ENCODE peak calls at places on chromosome 9, in five cellular contexts. F is WTC11, I is IMR-90, A is AG10803, S is cardiac muscle cell. C is an unnamed sample.

GRCh38 chr9:109297899-109298298 is 23.0 kb downstream of the EPB41L4B start:
- DNase-seq in F (no peak), I (peak), A (peak), S (no peak), C (no peak)

GRCh38 chr9:90058364-90058763 is 453.6 kb downstream of the GADD45G start:
- DNase-seq in F (no peak), I (no peak), A (no peak), S (no peak), C (no peak)

GRCh38 chr9:14098102-14098501 is 215.8 kb downstream of the NFIB start:
- DNase-seq in F (no peak), I (peak), A (no peak), S (no peak), C (no peak)

GRCh38 chr9:20043461-20043860 is 254.6 kb upstream of the SLC24A2 start:
- DNase-seq in F (no peak), I (no peak), A (no peak), S (no peak), C (no peak)

GRCh38 chr9:3825724-3826123 is 299.9 kb upstream of the RFX3 start:
- DNase-seq in F (no peak), I (no peak), A (no peak), S (peak), C (no peak)

GRCh38 chr9:113664176-113664875 is 200.8 kb downstream of the RGS3 start:
- DNase-seq in F (no peak), I (no peak), A (no peak), S (no peak), C (no peak)

GRCh38 chr9:131020388-131020787 is 11.4 kb downstream of the LAMC3 start:
- DNase-seq in F (no peak), I (peak), A (peak), S (no peak), C (no peak)

GRCh38 chr9:127899200-127899943 is at the start of gene ST6GALNAC6:
- DNase-seq in F (peak), I (peak), A (peak), S (peak), C (peak)

GRCh38 chr9:272251-273213 is 57.9 kb downstream of the DOCK8 start:
- DNase-seq in F (no peak), I (no peak), A (no peak), S (no peak), C (no peak)

GRCh38 chr9:70413427-70413797 is 1.0 kb downstream of the KLF9 start:
- DNase-seq in F (peak), I (no peak), A (peak), S (peak), C (no peak)

GRCh38 chr9:35909274-35909673 is at the start of gene SPAAR:
- DNase-seq in F (no peak), I (no peak), A (no peak), S (no peak), C (no peak)

GRCh38 chr9:125674981-125675973 is 31.7 kb downstream of the MAPKAP1 start:
- DNase-seq in F (no peak), I (peak), A (peak), S (no peak), C (no peak)

GRCh38 chr9:117682955-117683710 is 21.1 kb upstream of the TLR4 start:
- DNase-seq in F (no peak), I (no peak), A (peak), S (no peak), C (no peak)

GRCh38 chr9:116633444-116633843 is 53.7 kb upstream of the TRIM32 start:
- DNase-seq in F (no peak), I (no peak), A (peak), S (no peak), C (no peak)

GRCh38 chr9:76654051-76654461 is 110.2 kb upstream of the PCA3 start:
- DNase-seq in F (no peak), I (no peak), A (peak), S (no peak), C (no peak)

GRCh38 chr9:132989414-132989996 is 11.0 kb downstream of the GFI1B start:
- DNase-seq in F (no peak), I (no peak), A (no peak), S (no peak), C (no peak)

GRCh38 chr9:127569819-127570401 is 42.2 kb upstream of the STXBP1 start:
- DNase-seq in F (no peak), I (peak), A (peak), S (no peak), C (no peak)

GRCh38 chr9:19028835-19029451 is 4.1 kb downstream of the SAXO1 start:
- DNase-seq in F (no peak), I (peak), A (peak), S (peak), C (peak)

GRCh38 chr9:127567898-127568617 is 44.0 kb upstream of the STXBP1 start:
- DNase-seq in F (peak), I (no peak), A (no peak), S (peak), C (no peak)

GRCh38 chr9:115341401-115341800 is 223.4 kb upstream of the TNC start:
- DNase-seq in F (no peak), I (no peak), A (peak), S (no peak), C (no peak)

GRCh38 chr9:19461135-19461534 is 52.3 kb downstream of the ACER2 start:
- DNase-seq in F (no peak), I (no peak), A (no peak), S (no peak), C (no peak)

GRCh38 chr9:92723299-92723625 is 41.4 kb downstream of the BICD2 start:
- DNase-seq in F (no peak), I (peak), A (peak), S (no peak), C (no peak)

GRCh38 chr9:129487658-129488483 is 133.0 kb downstream of the C9orf50 start:
- DNase-seq in F (peak), I (peak), A (peak), S (no peak), C (no peak)

GRCh38 chr9:4615251-4615650 is 46.8 kb upstream of the PLPP6 start:
- DNase-seq in F (no peak), I (peak), A (peak), S (no peak), C (no peak)

GRCh38 chr9:108225371-108225905 is 630.3 kb downstream of the ACTL7B start:
- DNase-seq in F (no peak), I (no peak), A (peak), S (no peak), C (no peak)

GRCh38 chr9:93579711-93580516 is 3.5 kb downstream of the PHF2 start:
- DNase-seq in F (no peak), I (no peak), A (no peak), S (no peak), C (no peak)

GRCh38 chr9:115396071-115396529 is 278.1 kb upstream of the TNC start:
- DNase-seq in F (no peak), I (peak), A (no peak), S (no peak), C (no peak)

GRCh38 chr9:127698985-127699670 is 7.7 kb upstream of the CFAP157 start:
- DNase-seq in F (peak), I (peak), A (peak), S (peak), C (no peak)

GRCh38 chr9:131474711-131475110 is 28.0 kb upstream of the POMT1 start:
- DNase-seq in F (no peak), I (no peak), A (no peak), S (no peak), C (no peak)

GRCh38 chr9:82606761-82607382 is 456.1 kb downstream of the RASEF start:
- DNase-seq in F (peak), I (peak), A (peak), S (peak), C (no peak)

GRCh38 chr9:122016309-122016708 is 76.8 kb downstream of the TTLL11 start:
- DNase-seq in F (no peak), I (no peak), A (no peak), S (no peak), C (no peak)

GRCh38 chr9:91963711-91964240 is 13.7 kb upstream of the ROR2 start:
- DNase-seq in F (no peak), I (no peak), A (no peak), S (no peak), C (no peak)

GRCh38 chr9:131965841-131966240 is 113.8 kb downstream of the MED27 start:
- DNase-seq in F (no peak), I (no peak), A (no peak), S (no peak), C (no peak)

GRCh38 chr9:127205952-127206351 is 58.6 kb upstream of the GARNL3 start:
- DNase-seq in F (no peak), I (no peak), A (no peak), S (no peak), C (no peak)

GRCh38 chr9:17571825-17572224 is 7.0 kb upstream of the SH3GL2 start:
- DNase-seq in F (no peak), I (no peak), A (no peak), S (no peak), C (no peak)

GRCh38 chr9:26369096-26369495 is 523.5 kb downstream of the CAAP1 start:
- DNase-seq in F (no peak), I (no peak), A (peak), S (no peak), C (no peak)

GRCh38 chr9:109225629-109226028 is 58.6 kb upstream of the FRRS1L start:
- DNase-seq in F (no peak), I (no peak), A (no peak), S (no peak), C (no peak)

GRCh38 chr9:114681594-114682332 is at the start of gene TEX48:
- DNase-seq in F (peak), I (peak), A (peak), S (peak), C (no peak)

DNA sequence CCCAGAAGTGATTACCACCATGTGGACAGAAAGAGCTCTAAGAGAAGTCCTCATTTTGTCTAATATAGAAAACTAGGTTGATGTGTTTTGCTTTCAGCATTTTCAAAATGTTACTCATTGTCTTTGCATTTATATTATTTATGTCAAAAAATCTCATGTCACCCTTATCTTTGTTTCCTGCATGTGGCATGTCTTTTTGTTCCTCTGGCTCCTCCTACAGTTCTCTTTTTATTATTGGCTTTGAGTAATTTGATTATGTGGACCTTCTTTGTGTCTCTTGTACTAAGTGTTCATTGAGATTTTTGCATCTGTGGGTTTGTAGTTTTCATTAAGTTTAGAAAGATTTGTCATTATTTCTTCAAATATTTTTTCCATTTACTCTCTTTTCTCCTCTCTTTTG is 58.8 kb downstream of the GNG10 start:
- DNase-seq in F (no peak), I (peak), A (no peak), S (no peak), C (no peak)
- TF ChIP-seq CTCF in F (no peak), I (peak), A (no peak), S (peak), C (no peak)

DNA sequence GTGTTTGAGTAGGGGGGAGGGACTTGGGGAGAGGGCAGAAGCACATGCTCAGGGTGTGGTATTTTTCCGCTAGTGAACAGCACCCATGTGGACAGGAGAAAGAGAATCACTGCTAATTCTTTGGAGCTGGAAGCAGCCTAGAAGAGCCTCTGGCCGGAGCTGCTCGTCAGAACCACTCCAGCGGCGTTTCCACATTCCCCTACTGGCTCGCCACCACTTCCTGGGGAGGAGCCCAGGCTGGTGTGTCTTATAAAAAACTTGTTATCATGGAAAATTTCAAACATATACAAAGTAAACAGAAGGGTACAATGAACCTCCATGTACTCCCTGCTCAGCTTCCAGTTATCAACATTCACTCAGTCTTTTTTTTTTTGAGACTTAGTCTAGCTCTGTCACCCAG is 26.7 kb downstream of the LHX2 start:
- DNase-seq in F (no peak), I (no peak), A (peak), S (no peak), C (no peak)
- TF ChIP-seq CTCF in F (no peak), I (no peak), A (no peak), S (no peak), C (no peak)

DNA sequence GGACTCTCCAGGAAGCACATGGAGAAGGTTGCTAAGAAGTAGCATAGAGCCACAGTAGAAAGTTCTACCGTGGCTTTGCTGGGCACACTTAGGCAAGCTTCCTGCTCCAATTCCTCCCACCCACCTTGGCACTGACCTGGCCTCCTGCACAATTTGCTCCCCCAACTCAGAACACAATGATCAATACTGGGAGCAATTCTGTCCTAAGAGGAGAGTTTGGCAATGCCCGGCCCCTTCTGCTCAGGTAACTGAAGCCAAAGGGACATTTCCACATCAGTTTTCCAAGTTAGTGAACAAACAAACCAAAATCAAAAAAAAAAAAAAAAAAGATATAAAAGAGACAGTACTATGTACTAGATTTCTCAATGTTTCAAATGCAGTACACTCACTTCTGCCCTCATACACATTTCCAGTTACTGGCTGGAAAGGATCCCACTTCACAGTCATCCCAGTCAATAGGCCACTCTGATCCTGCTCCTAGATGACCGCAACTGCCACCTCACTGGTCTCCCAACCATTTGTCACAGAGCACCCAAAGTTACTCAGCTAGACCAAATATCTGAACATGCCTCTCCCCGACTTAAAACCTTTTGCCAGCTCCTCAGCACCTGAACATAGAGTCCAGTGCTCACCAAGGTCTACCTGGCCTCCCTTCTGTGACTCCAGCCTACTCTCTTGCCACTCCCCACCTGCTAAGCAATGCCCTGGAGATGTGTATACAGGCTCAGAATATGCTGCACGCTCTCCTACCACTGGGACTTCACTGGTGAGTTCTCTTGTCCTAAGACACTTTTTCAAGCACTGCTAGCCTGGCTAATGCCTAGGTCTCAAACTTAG is 21.3 kb downstream of the ABCA1 start:
- DNase-seq in F (no peak), I (peak), A (peak), S (no peak), C (no peak)
- TF ChIP-seq CTCF in F (no peak), I (no peak), A (no peak), S (no peak), C (no peak)

DNA sequence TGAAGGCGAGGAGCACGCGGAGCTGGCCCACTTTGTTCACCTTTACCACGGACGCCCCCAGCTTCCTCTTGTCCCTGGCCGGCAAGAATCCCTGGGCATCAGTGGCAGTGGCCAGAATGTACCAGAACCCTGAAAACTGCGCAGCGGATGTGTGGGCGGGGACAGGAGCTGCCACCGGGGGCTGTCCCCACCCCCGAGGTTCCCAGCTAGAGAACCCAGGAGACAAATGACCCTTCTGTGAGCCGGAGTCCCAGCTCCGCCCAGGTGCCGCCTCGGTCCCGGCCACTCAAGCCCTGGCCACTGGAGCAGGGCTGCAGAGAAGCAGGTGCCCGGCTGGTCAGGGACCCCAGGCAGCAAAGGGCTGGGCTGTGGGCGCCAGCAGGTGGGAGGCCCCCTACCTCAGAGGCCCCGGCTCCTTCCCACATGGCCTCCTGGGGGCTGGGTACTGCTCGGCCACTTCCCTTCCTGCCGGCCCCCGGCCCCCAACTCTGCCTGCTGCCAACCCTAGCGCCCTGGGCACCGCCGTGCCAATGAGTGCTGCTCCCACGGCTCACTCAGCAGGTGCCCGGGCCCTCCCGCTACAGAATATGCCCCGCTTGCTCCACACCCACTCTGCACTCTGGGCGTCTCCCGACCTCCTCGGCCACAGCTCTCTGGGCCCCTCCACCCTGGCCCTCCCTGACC is 713 bp downstream of the LCN10 start:
- DNase-seq in F (no peak), I (no peak), A (no peak), S (no peak), C (no peak)
- TF ChIP-seq CTCF in F (no peak), I (no peak), A (no peak), S (no peak), C (no peak)

GRCh38 chr9:34601883-34602570 is 9.9 kb downstream of the RPP25L start:
- DNase-seq in F (no peak), I (no peak), A (no peak), S (no peak), C (no peak)
- TF ChIP-seq CTCF in F (no peak), I (no peak), A (no peak), S (no peak), C (no peak)

GRCh38 chr9:134438204-134438788 is 112.0 kb downstream of the RXRA start:
- DNase-seq in F (peak), I (no peak), A (no peak), S (no peak), C (no peak)
- TF ChIP-seq CTCF in F (peak), I (no peak), A (no peak), S (no peak), C (no peak)